ENCODE peak calls at places on chromosomes 6 and 20, in four cellular contexts. One of them, this sample, is unnamed.

GRCh38 chr6:11343963-11344714 is 111.7 kb upstream of the NEDD9 start:
- DNase-seq in psoas muscle: no peak
- DNase-seq in caudate nucleus: no peak
- DNase-seq in heart right ventricle: no peak
- DNase-seq in this sample: no peak

GRCh38 chr6:135440087-135440792 is 57.3 kb downstream of the AHI1 start:
- DNase-seq in psoas muscle: no peak
- DNase-seq in caudate nucleus: no peak
- DNase-seq in heart right ventricle: no peak
- DNase-seq in this sample: no peak

GRCh38 chr6:143252961-143253360 is 192.3 kb downstream of the AIG1 start:
- DNase-seq in psoas muscle: no peak
- DNase-seq in caudate nucleus: no peak
- DNase-seq in heart right ventricle: no peak
- DNase-seq in this sample: no peak

GRCh38 chr6:119881416-119881815 is 531.9 kb upstream of the MAN1A1 start:
- DNase-seq in psoas muscle: no peak
- DNase-seq in caudate nucleus: no peak
- DNase-seq in heart right ventricle: no peak
- DNase-seq in this sample: no peak

GRCh38 chr20:38209054-38209675 is 44.1 kb upstream of the TGM2 start:
- DNase-seq in psoas muscle: no peak
- DNase-seq in caudate nucleus: no peak
- DNase-seq in heart right ventricle: peak; percentile 66
- DNase-seq in this sample: no peak

GRCh38 chr6:109453594-109454482 is 1.7 kb downstream of the MICAL1 start:
- DNase-seq in psoas muscle: peak; percentile 73
- DNase-seq in caudate nucleus: no peak
- DNase-seq in heart right ventricle: peak; percentile 44
- DNase-seq in this sample: no peak

GRCh38 chr6:33905081-33905609 is 101.3 kb upstream of the MLN start:
- DNase-seq in psoas muscle: no peak
- DNase-seq in caudate nucleus: no peak
- DNase-seq in heart right ventricle: no peak
- DNase-seq in this sample: no peak

GRCh38 chr6:169205176-169206160 is 48.2 kb downstream of the THBS2 start:
- DNase-seq in psoas muscle: no peak
- DNase-seq in caudate nucleus: no peak
- DNase-seq in heart right ventricle: no peak
- DNase-seq in this sample: no peak

GRCh38 chr20:63740070-63740500 is 509 bp downstream of the SLC2A4RG start:
- DNase-seq in psoas muscle: peak; percentile 80
- DNase-seq in caudate nucleus: no peak
- DNase-seq in heart right ventricle: no peak
- DNase-seq in this sample: no peak

GRCh38 chr20:63011798-63012197 is 5.0 kb upstream of the BHLHE23 start:
- DNase-seq in psoas muscle: no peak
- DNase-seq in caudate nucleus: no peak
- DNase-seq in heart right ventricle: no peak
- DNase-seq in this sample: no peak

GRCh38 chr6:32938494-32938893 is 2.3 kb downstream of the HLA-DMB start:
- DNase-seq in psoas muscle: no peak
- DNase-seq in caudate nucleus: no peak
- DNase-seq in heart right ventricle: no peak
- DNase-seq in this sample: no peak

GRCh38 chr6:37097335-37097734 is 72.6 kb upstream of the PIM1 start:
- DNase-seq in psoas muscle: no peak
- DNase-seq in caudate nucleus: no peak
- DNase-seq in heart right ventricle: no peak
- DNase-seq in this sample: no peak

GRCh38 chr6:108565091-108565766 is 4.5 kb downstream of the FOXO3 start:
- DNase-seq in psoas muscle: no peak
- DNase-seq in caudate nucleus: no peak
- DNase-seq in heart right ventricle: no peak
- DNase-seq in this sample: no peak

GRCh38 chr6:167807200-167807599 is 19.5 kb upstream of the AFDN start:
- DNase-seq in psoas muscle: no peak
- DNase-seq in caudate nucleus: no peak
- DNase-seq in heart right ventricle: no peak
- DNase-seq in this sample: no peak

GRCh38 chr6:20751293-20751946 is 217.2 kb downstream of the CDKAL1 start:
- DNase-seq in psoas muscle: no peak
- DNase-seq in caudate nucleus: no peak
- DNase-seq in heart right ventricle: no peak
- DNase-seq in this sample: no peak

GRCh38 chr6:6875818-6876470 is 231.8 kb upstream of the RREB1 start:
- DNase-seq in psoas muscle: no peak
- DNase-seq in caudate nucleus: no peak
- DNase-seq in heart right ventricle: no peak
- DNase-seq in this sample: no peak

GRCh38 chr6:158283304-158284005 is 28.8 kb upstream of the TULP4 start:
- DNase-seq in psoas muscle: no peak
- DNase-seq in caudate nucleus: no peak
- DNase-seq in heart right ventricle: no peak
- DNase-seq in this sample: no peak

GRCh38 chr6:85675030-85675819 is 32.5 kb upstream of the SYNCRIP start:
- DNase-seq in psoas muscle: peak; percentile 77
- DNase-seq in caudate nucleus: no peak
- DNase-seq in heart right ventricle: no peak
- DNase-seq in this sample: no peak

GRCh38 chr20:23349338-23350006 is 1.1 kb upstream of the NXT1 start:
- DNase-seq in psoas muscle: no peak
- DNase-seq in caudate nucleus: no peak
- DNase-seq in heart right ventricle: no peak
- DNase-seq in this sample: no peak

GRCh38 chr20:35953411-35954199 is 697 bp downstream of the SCAND1 start:
- DNase-seq in psoas muscle: peak; percentile 79
- DNase-seq in caudate nucleus: no peak
- DNase-seq in heart right ventricle: peak; percentile 48
- DNase-seq in this sample: peak; percentile 35

GRCh38 chr6:125910518-125910917 is 46.1 kb upstream of the HINT3 start:
- DNase-seq in psoas muscle: no peak
- DNase-seq in caudate nucleus: no peak
- DNase-seq in heart right ventricle: no peak
- DNase-seq in this sample: no peak

GRCh38 chr6:25670793-25671513 is 18.9 kb downstream of the SCGN start:
- DNase-seq in psoas muscle: no peak
- DNase-seq in caudate nucleus: no peak
- DNase-seq in heart right ventricle: no peak
- DNase-seq in this sample: no peak

GRCh38 chr20:9119776-9120175 is 50.9 kb downstream of the PLCB4 start:
- DNase-seq in psoas muscle: peak; percentile 63
- DNase-seq in caudate nucleus: no peak
- DNase-seq in heart right ventricle: peak; percentile 68
- DNase-seq in this sample: peak; percentile 8

GRCh38 chr6:2663123-2663522 is 87.6 kb downstream of the MYLK4 start:
- DNase-seq in psoas muscle: no peak
- DNase-seq in caudate nucleus: no peak
- DNase-seq in heart right ventricle: no peak
- DNase-seq in this sample: no peak

GRCh38 chr6:109769213-109769612 is 78.1 kb downstream of the FIG4 start:
- DNase-seq in psoas muscle: no peak
- DNase-seq in caudate nucleus: no peak
- DNase-seq in heart right ventricle: no peak
- DNase-seq in this sample: no peak

GRCh38 chr20:20463933-20464374 is 96.0 kb downstream of the INSM1 start:
- DNase-seq in psoas muscle: no peak
- DNase-seq in caudate nucleus: peak; percentile 68
- DNase-seq in heart right ventricle: no peak
- DNase-seq in this sample: no peak

GRCh38 chr6:43851204-43851855 is 81.3 kb downstream of the VEGFA start:
- DNase-seq in psoas muscle: no peak
- DNase-seq in caudate nucleus: no peak
- DNase-seq in heart right ventricle: no peak
- DNase-seq in this sample: no peak

GRCh38 chr6:33123732-33124524 is 48.1 kb downstream of the HLA-DPB1 start:
- DNase-seq in psoas muscle: no peak
- DNase-seq in caudate nucleus: no peak
- DNase-seq in heart right ventricle: no peak
- DNase-seq in this sample: no peak

GRCh38 chr6:84457276-84457675 is 229.8 kb upstream of the CEP162 start:
- DNase-seq in psoas muscle: no peak
- DNase-seq in caudate nucleus: no peak
- DNase-seq in heart right ventricle: no peak
- DNase-seq in this sample: no peak

GRCh38 chr6:144063744-144064401 is 31.5 kb downstream of the SF3B5 start:
- DNase-seq in psoas muscle: peak; percentile 89
- DNase-seq in caudate nucleus: peak; percentile 9
- DNase-seq in heart right ventricle: peak; percentile 75
- DNase-seq in this sample: peak; percentile 63

GRCh38 chr6:54896302-54896701 is 49.7 kb downstream of the FAM83B start:
- DNase-seq in psoas muscle: no peak
- DNase-seq in caudate nucleus: no peak
- DNase-seq in heart right ventricle: no peak
- DNase-seq in this sample: no peak

GRCh38 chr6:54899442-54899841 is 52.9 kb downstream of the FAM83B start:
- DNase-seq in psoas muscle: no peak
- DNase-seq in caudate nucleus: no peak
- DNase-seq in heart right ventricle: no peak
- DNase-seq in this sample: no peak

GRCh38 chr6:54899986-54900385 is 53.4 kb downstream of the FAM83B start:
- DNase-seq in psoas muscle: no peak
- DNase-seq in caudate nucleus: no peak
- DNase-seq in heart right ventricle: no peak
- DNase-seq in this sample: no peak

GRCh38 chr6:54893818-54894217 is 47.2 kb downstream of the FAM83B start:
- DNase-seq in psoas muscle: no peak
- DNase-seq in caudate nucleus: no peak
- DNase-seq in heart right ventricle: no peak
- DNase-seq in this sample: no peak

DNA sequence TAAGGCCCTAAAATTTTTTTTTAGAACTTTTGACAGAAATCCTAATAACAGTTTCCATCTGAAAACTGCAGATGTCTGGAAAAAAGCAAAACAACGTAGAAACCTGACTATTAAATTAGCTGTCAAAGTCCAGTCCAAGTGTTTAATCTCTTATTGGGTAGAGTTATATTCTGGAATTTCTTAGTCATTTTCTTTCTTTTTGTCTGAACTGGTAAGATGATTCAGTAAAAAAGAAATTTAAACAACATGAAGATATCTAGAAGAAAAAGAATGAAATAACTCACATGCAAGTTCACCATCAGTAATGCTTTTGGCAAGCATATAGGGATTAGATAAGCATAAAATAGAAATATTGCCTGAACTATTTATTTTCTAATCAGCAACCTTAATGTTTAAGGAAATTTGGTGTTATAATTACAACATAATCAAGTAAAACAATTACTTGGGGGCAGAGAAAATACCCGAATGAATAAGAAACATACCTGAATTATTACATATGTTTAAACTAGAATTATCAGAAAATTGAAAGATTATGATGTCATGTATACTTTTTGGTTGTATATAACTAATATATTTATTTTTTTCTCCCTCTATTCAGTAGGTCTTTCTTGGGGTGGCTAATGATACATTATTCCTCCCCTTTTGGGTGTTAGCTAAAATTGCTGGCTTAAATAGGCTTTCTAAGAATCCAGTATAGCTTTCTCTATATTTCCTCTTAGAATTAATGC is 51.1 kb downstream of the FAM83B start:
- DNase-seq in psoas muscle: no peak
- DNase-seq in caudate nucleus: no peak
- DNase-seq in heart right ventricle: no peak
- DNase-seq in this sample: no peak
- H3K27ac ChIP-seq in psoas muscle: no peak overlapping the region
- H3K27ac ChIP-seq in caudate nucleus: no peak overlapping the region
- H3K27ac ChIP-seq in heart right ventricle: no peak overlapping the region
- H3K27ac ChIP-seq in this sample: no peak overlapping the region

GRCh38 chr20:50251383-50251748 is 60.7 kb downstream of the CEBPB start:
- DNase-seq in psoas muscle: no peak
- DNase-seq in caudate nucleus: no peak
- DNase-seq in heart right ventricle: no peak
- DNase-seq in this sample: no peak

GRCh38 chr20:50252715-50253500 is 62.3 kb downstream of the CEBPB start:
- DNase-seq in psoas muscle: peak; percentile 22
- DNase-seq in caudate nucleus: no peak
- DNase-seq in heart right ventricle: no peak
- DNase-seq in this sample: no peak

GRCh38 chr20:50249447-50250388 is 59.1 kb downstream of the CEBPB start:
- DNase-seq in psoas muscle: peak; percentile 23
- DNase-seq in caudate nucleus: no peak
- DNase-seq in heart right ventricle: no peak
- DNase-seq in this sample: no peak

GRCh38 chr20:50250748-50251382 is 60.2 kb downstream of the CEBPB start:
- DNase-seq in psoas muscle: peak; percentile 36
- DNase-seq in caudate nucleus: no peak
- DNase-seq in heart right ventricle: no peak
- DNase-seq in this sample: no peak

DNA sequence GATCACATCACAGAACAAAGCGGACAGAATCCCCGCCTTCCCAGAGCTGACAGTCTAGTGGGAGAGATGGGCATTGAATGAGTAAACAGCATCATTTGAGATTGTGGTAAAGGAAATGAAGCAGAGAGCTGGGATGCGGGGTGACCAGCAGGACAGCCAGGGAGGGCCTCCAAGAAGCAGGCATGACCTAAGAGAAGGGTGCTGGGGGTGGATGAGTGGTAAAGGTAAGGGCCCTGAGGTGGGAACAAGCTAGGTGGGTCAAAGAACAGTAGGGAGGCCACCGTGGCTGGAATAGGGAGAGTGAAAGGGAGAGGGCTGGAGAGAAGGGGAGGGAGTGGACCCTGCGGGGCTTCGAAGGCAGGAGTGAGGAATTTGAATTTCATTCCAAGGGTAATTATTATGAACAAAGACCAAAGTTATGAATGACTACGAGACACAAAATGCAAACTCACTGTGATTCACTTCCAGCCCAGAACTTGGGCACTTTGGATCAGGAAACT is 61.4 kb downstream of the CEBPB start:
- DNase-seq in psoas muscle: peak; percentile 19
- DNase-seq in caudate nucleus: no peak
- DNase-seq in heart right ventricle: no peak
- DNase-seq in this sample: no peak
- H3K27ac ChIP-seq in psoas muscle: no peak overlapping the region
- H3K27ac ChIP-seq in caudate nucleus: no peak overlapping the region
- H3K27ac ChIP-seq in heart right ventricle: no peak overlapping the region
- H3K27ac ChIP-seq in this sample: no peak overlapping the region

GRCh38 chr20:1827974-1828785 is 67.0 kb upstream of the SIRPA start:
- DNase-seq in psoas muscle: no peak
- DNase-seq in caudate nucleus: peak; percentile 95
- DNase-seq in heart right ventricle: peak; percentile 60
- DNase-seq in this sample: peak; percentile 95
- H3K27ac ChIP-seq in psoas muscle: no peak overlapping the region
- H3K27ac ChIP-seq in caudate nucleus: peak overlapping the region; percentile 99
- H3K27ac ChIP-seq in heart right ventricle: peak overlapping the region; percentile 31
- H3K27ac ChIP-seq in this sample: peak overlapping the region; percentile 99

DNA sequence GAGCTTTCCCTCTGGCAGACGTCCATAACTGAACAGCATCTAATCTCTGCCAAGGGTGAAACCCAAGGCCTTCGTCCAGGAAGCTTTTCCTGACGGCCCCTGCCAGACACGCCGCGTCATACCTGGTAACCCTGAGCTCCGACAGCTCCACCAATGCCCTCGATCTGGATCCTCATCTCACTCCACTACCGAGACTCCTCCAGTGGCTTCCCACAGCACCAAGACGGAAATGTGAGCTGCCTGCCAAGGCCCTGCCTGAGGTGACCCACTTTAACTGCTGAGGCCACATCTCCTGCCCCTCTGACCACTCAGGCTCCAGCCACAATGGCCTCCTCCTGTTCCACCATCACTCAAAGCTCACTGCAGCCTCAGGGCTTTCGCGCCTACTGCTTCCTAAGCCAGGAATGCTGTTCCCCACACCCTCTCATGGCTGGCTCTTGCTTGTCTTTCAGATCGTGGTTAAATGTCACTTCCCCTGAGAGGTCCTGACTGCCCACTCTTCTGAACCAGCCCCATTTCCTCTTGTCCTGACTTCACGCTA is 143.2 kb downstream of the PREX1 start:
- DNase-seq in psoas muscle: no peak
- DNase-seq in caudate nucleus: no peak
- DNase-seq in heart right ventricle: no peak
- DNase-seq in this sample: no peak
- H3K27ac ChIP-seq in psoas muscle: no peak overlapping the region
- H3K27ac ChIP-seq in caudate nucleus: no peak overlapping the region
- H3K27ac ChIP-seq in heart right ventricle: no peak overlapping the region
- H3K27ac ChIP-seq in this sample: peak overlapping the region; percentile 26

This sample was measured in substantia nigra.